ENCODE peak calls at places on chromosomes 16 and 17, in four cellular contexts. F is Karpas-422, K is SK-N-MC, Z is GM12878. T is an unnamed sample.

GRCh38 chr17:37779554-37779953 is 34.7 kb upstream of the HNF1B start:
- DNase-seq in F (no peak), Z (no peak), K (no peak), T (no peak)

GRCh38 chr17:67499673-67500072 is 122.6 kb downstream of the PITPNC1 start:
- DNase-seq in F (no peak), Z (no peak), K (no peak), T (no peak)

GRCh38 chr17:49486012-49486641 is 9.0 kb upstream of the NGFR start:
- DNase-seq in Z (no peak), K (no peak), F (no peak), T (peak; percentile 75)

GRCh38 chr17:78006338-78006737 is 47.8 kb downstream of the TNRC6C start:
- DNase-seq in F (no peak), K (no peak), Z (no peak), T (no peak)

GRCh38 chr17:65222216-65222738 is 85.1 kb downstream of the RGS9 start:
- DNase-seq in Z (no peak), K (no peak), F (no peak), T (no peak)

GRCh38 chr17:49358638-49359247 is 3.3 kb downstream of the ZNF652 start:
- DNase-seq in F (peak; percentile 71), Z (peak; percentile 75), K (no peak), T (no peak)

GRCh38 chr17:43530303-43531081 is 15.6 kb downstream of the ETV4 start:
- DNase-seq in K (peak; percentile 56), F (no peak), Z (no peak), T (peak; percentile 99)

GRCh38 chr17:44925731-44926697 is 10.7 kb upstream of the GFAP start:
- DNase-seq in F (no peak), K (no peak), Z (no peak), T (no peak)

GRCh38 chr16:17229131-17229530 is 241.6 kb downstream of the XYLT1 start:
- DNase-seq in Z (no peak), K (no peak), F (no peak), T (no peak)

GRCh38 chr17:30337393-30337999 is 3.6 kb upstream of the TMIGD1 start:
- DNase-seq in F (no peak), Z (no peak), K (no peak), T (no peak)

GRCh38 chr17:34639706-34640425 is 60.5 kb downstream of the TMEM132E start:
- DNase-seq in K (no peak), Z (no peak), F (no peak), T (no peak)

GRCh38 chr17:42438600-42439567 is 15.8 kb upstream of the CAVIN1 start:
- DNase-seq in Z (no peak), F (peak; percentile 73), K (no peak), T (no peak)

GRCh38 chr16:78455861-78456260 is 356.4 kb downstream of the WWOX start:
- DNase-seq in K (no peak), F (no peak), Z (no peak), T (no peak)

GRCh38 chr16:50611332-50611934 is 63.2 kb downstream of the NKD1 start:
- DNase-seq in K (no peak), F (peak; percentile 49), Z (no peak), T (no peak)

GRCh38 chr16:27318399-27319256 is 4.9 kb downstream of the IL4R start:
- DNase-seq in Z (no peak), F (peak; percentile 73), K (no peak), T (no peak)

GRCh38 chr16:2030036-2030435 is 3.3 kb downstream of the NHERF2 start:
- DNase-seq in Z (no peak), F (no peak), K (no peak), T (no peak)

GRCh38 chr16:83971165-83972130 is 3.4 kb downstream of the NECAB2 start:
- DNase-seq in Z (no peak), F (no peak), K (no peak), T (no peak)

GRCh38 chr17:29617125-29617480 is 5.6 kb downstream of the CORO6 start:
- DNase-seq in Z (no peak), K (peak; percentile 47), F (peak; percentile 98), T (no peak)

GRCh38 chr16:70304892-70305448 is 6.0 kb downstream of the DDX19B start:
- DNase-seq in F (no peak), K (no peak), Z (no peak), T (no peak)
- H3K9ac ChIP-seq in F (no peak overlapping the region), K (no peak overlapping the region), Z (peak overlapping the region; percentile 54), T (no peak overlapping the region)

GRCh38 chr16:11796227-11797165 is 562 bp downstream of the ZC3H7A start:
- DNase-seq in Z (no peak), K (no peak), F (peak; percentile 65), T (peak; percentile 63)

GRCh38 chr16:11794447-11794846 is 2.6 kb downstream of the ZC3H7A start:
- DNase-seq in Z (no peak), F (no peak), K (no peak), T (no peak)

GRCh38 chr16:11795887-11796226 is 1.2 kb downstream of the ZC3H7A start:
- DNase-seq in K (no peak), F (no peak), Z (no peak), T (no peak)

GRCh38 chr16:11793840-11794239 is 3.2 kb downstream of the ZC3H7A start:
- DNase-seq in Z (no peak), K (no peak), F (no peak), T (no peak)

GRCh38 chr16:11794991-11795886 is 1.8 kb downstream of the ZC3H7A start:
- DNase-seq in F (no peak), K (no peak), Z (no peak), T (no peak)
- H3K9ac ChIP-seq in F (peak overlapping the region; percentile 95), K (peak overlapping the region; percentile 97), Z (peak overlapping the region; percentile 81), T (no peak overlapping the region)

GRCh38 chr17:73166731-73167581 is 2.1 kb downstream of the SSTR2 start:
- DNase-seq in F (no peak), K (no peak), Z (no peak), T (no peak)
- H3K9ac ChIP-seq in F (peak overlapping the region; percentile 90), K (no peak overlapping the region), Z (peak overlapping the region; percentile 66), T (no peak overlapping the region)

GRCh38 chr17:76036497-76037380 is 9.6 kb upstream of the EVPL start:
- DNase-seq in Z (no peak), F (no peak), K (no peak), T (no peak)
- H3K9ac ChIP-seq in Z (no peak overlapping the region), F (no peak overlapping the region), K (no peak overlapping the region), T (no peak overlapping the region)

DNA sequence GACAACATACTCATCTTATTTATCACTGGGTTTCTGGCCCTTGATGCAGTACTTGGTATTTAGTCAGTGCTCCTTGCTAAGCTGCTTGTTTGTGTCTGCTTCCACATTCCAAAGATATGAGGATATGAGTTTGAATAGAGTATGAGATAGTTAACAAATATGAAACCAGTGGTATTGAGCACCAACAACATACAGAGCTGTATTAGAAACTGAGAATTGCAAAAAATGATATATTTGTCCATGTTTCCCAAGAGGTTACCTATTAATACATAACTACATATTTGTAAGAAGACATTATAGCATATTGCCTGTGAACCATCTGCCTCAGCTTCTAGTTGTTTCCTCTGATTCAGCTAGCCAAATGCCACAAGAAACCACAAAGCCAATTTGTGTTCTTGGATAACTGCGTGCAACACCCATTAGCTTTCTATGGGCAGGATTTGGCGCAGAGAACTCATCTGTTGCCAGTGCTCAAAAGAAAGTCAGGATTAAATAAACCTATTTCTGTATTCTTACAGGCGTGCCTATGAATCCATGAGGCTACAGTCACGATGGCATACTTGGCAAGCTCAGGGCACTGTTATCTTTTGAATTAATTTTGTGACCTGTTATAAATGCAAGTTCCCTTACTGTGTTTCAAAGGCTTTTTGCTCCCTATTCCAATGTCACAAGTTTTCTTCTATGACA is 194.5 kb downstream of the MAP2K6 start:
- DNase-seq in Z (no peak), F (no peak), K (no peak), T (no peak)
- H3K9ac ChIP-seq in Z (no peak overlapping the region), F (no peak overlapping the region), K (no peak overlapping the region), T (no peak overlapping the region)

DNA sequence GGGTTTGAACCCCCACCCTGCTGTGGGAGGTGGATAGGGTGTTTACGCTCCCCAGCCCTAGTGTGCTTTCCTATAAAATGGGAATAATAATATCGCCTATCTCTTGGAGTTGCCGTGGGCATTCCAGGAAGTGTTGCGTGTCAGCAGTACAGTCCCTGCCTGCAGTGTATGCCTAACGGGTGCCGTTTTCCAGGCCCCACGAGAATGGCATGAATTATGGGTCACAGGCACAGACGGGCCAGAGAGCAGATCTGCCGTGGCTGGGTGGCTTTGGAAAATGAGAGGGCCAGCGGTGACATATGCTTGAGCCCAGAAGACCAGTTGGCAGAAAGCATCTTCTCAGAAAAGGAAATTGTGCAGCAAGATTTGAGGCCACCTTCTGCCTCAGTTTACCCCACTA is 116.2 kb upstream of the CIBAR2 start:
- DNase-seq in K (no peak), F (no peak), Z (no peak), T (no peak)
- H3K9ac ChIP-seq in K (no peak overlapping the region), F (no peak overlapping the region), Z (peak overlapping the region; percentile 64), T (no peak overlapping the region)

T was measured in H1.